ENCODE peak calls at places on chromosome X, in six cellular contexts. J, N, K, G, L and D are unnamed samples.

GRCh38 chrX:149222040-149222439 is 283.1 kb downstream of the IDS start:
- DNase-seq in N (no peak), G (no peak), L (no peak), J (no peak), K (no peak), D (no peak)

GRCh38 chrX:37509349-37509748 is 62.1 kb upstream of the LANCL3 start:
- DNase-seq in K (peak; percentile 5), G (peak; percentile 24), L (no peak), J (no peak), N (no peak), D (no peak)

GRCh38 chrX:13535371-13535770 is 34.0 kb upstream of the EGFL6 start:
- DNase-seq in J (peak; percentile 3), N (no peak), L (no peak), K (no peak), G (no peak), D (no peak)

GRCh38 chrX:119757979-119758681 is at the start of gene SOWAHD:
- DNase-seq in G (peak; percentile 60), N (no peak), K (peak; percentile 73), J (no peak), L (no peak), D (peak; percentile 38)

GRCh38 chrX:14865201-14865600 is 7.7 kb downstream of the FANCB start:
- DNase-seq in J (peak; percentile 51), G (no peak), N (no peak), K (no peak), L (no peak), D (no peak)

GRCh38 chrX:19865567-19866363 is 21.6 kb downstream of the SH3KBP1 start:
- DNase-seq in J (no peak), L (no peak), G (no peak), K (no peak), N (no peak), D (no peak)

GRCh38 chrX:2389324-2389723 is 111.5 kb downstream of the DHRSX start:
- DNase-seq in J (no peak), N (no peak), G (no peak), L (no peak), K (no peak), D (no peak)

GRCh38 chrX:113384628-113385027 is 544.0 kb upstream of the AMOT start:
- DNase-seq in G (no peak), K (no peak), J (peak; percentile 86), N (peak; percentile 3), L (no peak), D (no peak)

GRCh38 chrX:43655151-43655676 is 885 bp upstream of the MAOA start:
- DNase-seq in J (peak; percentile 23), N (no peak), L (peak; percentile 5), G (peak; percentile 59), K (peak; percentile 48), D (peak; percentile 24)

GRCh38 chrX:106263817-106264216 is 95.7 kb downstream of the PWWP3B start:
- DNase-seq in G (no peak), J (peak; percentile 49), L (no peak), K (no peak), N (no peak), D (no peak)

GRCh38 chrX:20680998-20681397 is 414.3 kb upstream of the RPS6KA3 start:
- DNase-seq in L (no peak), J (no peak), G (no peak), K (no peak), N (no peak), D (no peak)

GRCh38 chrX:11143931-11144678 is 33.0 kb downstream of the HCCS start:
- DNase-seq in J (peak; percentile 42), N (peak; percentile 22), K (peak; percentile 82), L (peak; percentile 68), G (peak; percentile 78), D (no peak)

GRCh38 chrX:13110427-13111324 is 66.3 kb upstream of the FAM9C start:
- DNase-seq in L (peak; percentile 6), J (peak; percentile 96), N (no peak), K (peak; percentile 6), G (no peak), D (peak; percentile 45)

GRCh38 chrX:74297766-74298165 is 6.2 kb upstream of the ZCCHC13 start:
- DNase-seq in L (no peak), N (no peak), G (no peak), K (no peak), J (no peak), D (no peak)

GRCh38 chrX:35076061-35076460 is 133.5 kb downstream of the FAM47B start:
- DNase-seq in G (peak; percentile 4), K (peak; percentile 39), J (no peak), N (no peak), L (no peak), D (no peak)

GRCh38 chrX:3526749-3527148 is 180.3 kb upstream of the MXRA5 start:
- DNase-seq in L (no peak), N (no peak), J (peak; percentile 71), K (no peak), G (no peak), D (no peak)

GRCh38 chrX:78116365-78116764 is 12.3 kb downstream of the PGK1 start:
- DNase-seq in G (no peak), J (no peak), N (no peak), L (no peak), K (no peak), D (no peak)

GRCh38 chrX:109959356-109959871 is 43.5 kb upstream of the TMEM164 start:
- DNase-seq in J (no peak), K (no peak), G (no peak), L (no peak), N (no peak), D (no peak)

GRCh38 chrX:1576201-1577101 is 15.0 kb upstream of the AKAP17A start:
- DNase-seq in K (no peak), G (no peak), J (no peak), L (no peak), N (no peak), D (no peak)

GRCh38 chrX:148448686-148449085 is 51.7 kb upstream of the AFF2 start:
- DNase-seq in N (no peak), J (no peak), L (no peak), G (no peak), K (no peak), D (no peak)

GRCh38 chrX:47448165-47448806 is 34.7 kb downstream of the ZNF41 start:
- DNase-seq in K (no peak), N (no peak), G (no peak), L (no peak), J (no peak), D (no peak)

DNA sequence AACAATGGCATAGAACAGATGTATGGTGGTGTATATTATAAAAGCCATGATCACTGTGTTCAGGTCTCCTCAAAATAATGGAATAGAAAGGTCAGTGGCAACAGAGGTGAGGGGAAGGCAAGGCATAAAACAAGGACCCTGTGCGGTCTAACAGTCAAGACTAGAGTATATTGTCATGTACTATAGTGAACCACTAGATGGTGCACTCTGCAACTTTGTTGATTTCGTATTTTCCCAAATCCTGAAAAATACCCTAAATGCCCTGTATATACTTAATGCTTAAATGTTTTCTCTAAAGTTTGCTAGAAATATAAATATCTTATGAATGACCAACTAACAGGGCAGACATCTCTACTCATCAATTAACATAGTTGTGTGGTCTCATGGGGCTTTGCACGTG is 453.0 kb downstream of the PCDH11X start:
- DNase-seq in N (no peak), G (peak; percentile 30), K (peak; percentile 44), J (no peak), L (no peak), D (no peak)
- TF ChIP-seq CTCF in N (no peak), G (peak; percentile 63), K (peak; percentile 57), J (peak; percentile 25), L (no peak), D (no peak)

GRCh38 chrX:69149466-69150293 is 15.6 kb downstream of the PJA1 start:
- DNase-seq in L (no peak), G (peak; percentile 92), J (no peak), N (no peak), K (peak; percentile 85), D (no peak)

GRCh38 chrX:69153060-69153730 is 12.1 kb downstream of the PJA1 start:
- DNase-seq in L (no peak), K (peak; percentile 82), N (no peak), G (peak; percentile 87), J (no peak), D (no peak)

GRCh38 chrX:69152398-69152797 is 12.9 kb downstream of the PJA1 start:
- DNase-seq in N (no peak), G (no peak), L (no peak), K (no peak), J (no peak), D (no peak)

GRCh38 chrX:69151898-69152297 is 13.4 kb downstream of the PJA1 start:
- DNase-seq in G (no peak), K (no peak), N (no peak), J (no peak), L (no peak), D (no peak)

GRCh38 chrX:69150294-69150960 is 14.8 kb downstream of the PJA1 start:
- DNase-seq in K (peak; percentile 28), G (no peak), J (no peak), N (no peak), L (no peak), D (no peak)
- H3K4me3 ChIP-seq in K (peak overlapping the region; percentile 46), G (no peak overlapping the region), J (no peak overlapping the region), N (no peak overlapping the region), L (no peak overlapping the region), D (no peak overlapping the region)

DNA sequence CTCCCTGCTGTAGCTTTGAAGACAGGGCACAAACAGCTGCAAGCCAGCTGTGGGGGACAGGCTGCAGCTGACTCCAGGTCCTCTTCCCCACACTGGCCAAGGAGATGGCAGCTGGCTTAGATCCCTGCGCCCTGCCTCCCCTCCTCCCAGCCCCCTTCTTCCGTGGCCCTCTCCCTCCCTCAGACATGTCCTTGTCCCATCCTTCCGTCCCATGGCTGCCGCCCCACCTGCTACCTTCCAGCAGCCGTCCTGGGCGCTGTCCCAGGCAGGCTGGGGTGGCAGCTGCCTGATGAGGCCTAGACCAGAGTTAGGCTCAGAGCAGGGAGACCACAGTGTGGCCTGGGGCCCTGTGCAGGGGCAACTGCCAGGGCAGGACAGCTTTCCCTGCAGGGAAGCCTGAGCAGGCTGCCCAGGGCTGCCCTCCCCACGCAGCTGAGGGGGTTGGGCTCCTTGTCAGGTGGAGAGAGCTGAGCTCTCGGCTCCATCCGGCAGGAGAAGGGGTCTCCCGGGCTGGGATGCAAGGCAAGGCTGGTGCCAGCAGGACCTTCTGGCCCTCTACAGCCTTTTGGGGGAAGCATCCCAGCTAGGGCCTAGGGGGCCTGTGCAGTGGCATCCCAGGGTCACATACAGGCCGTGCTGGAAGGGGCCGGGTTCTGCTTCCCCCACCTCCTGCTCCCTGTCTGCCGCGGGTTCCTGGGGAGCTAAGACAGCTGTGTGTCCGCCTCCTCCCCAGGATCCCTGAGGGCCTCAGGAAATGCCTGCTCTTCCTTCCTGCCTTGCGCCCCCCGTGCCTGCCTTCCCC is 3.2 kb upstream of the BGN start:
- DNase-seq in N (no peak), J (no peak), G (no peak), L (no peak), K (no peak), D (no peak)
- H3K27ac ChIP-seq in N (peak overlapping the region; percentile 95), J (no peak overlapping the region), G (no peak overlapping the region), L (no peak overlapping the region), K (no peak overlapping the region), D (peak overlapping the region; percentile 52)

DNA sequence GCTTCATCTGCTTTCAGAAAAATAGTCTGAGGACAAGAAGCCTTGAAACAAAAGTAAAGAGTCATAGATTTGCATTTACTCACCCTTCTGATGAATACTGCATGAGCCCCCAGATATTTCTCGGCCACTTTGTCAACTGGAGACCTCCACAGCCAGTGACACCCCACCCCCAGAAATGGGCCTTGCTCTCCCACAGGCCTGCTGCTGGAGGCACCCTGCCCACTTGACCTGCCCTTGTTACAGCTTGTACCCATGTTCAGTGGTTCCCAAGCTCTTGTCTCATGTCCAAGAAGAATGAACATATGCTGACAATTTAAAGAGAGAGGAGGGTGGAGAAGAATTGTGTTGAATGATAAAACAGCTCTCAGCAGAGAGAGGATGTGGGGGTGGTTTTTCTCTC is 225.1 kb downstream of the DCAF12L2 start:
- DNase-seq in G (no peak), K (peak; percentile 1), N (no peak), J (no peak), L (no peak), D (no peak)
- TF ChIP-seq CTCF in G (no peak), K (no peak), N (no peak), J (no peak), L (no peak), D (no peak)